ENCODE peak calls at places on chromosome 12, in nine cellular contexts. One of them, this sample, is unnamed.

GRCh38 chr12:122975790-122976647 is 975 bp downstream of the OGFOD2 start:
- DNase-seq in CD4-positive, alpha-beta T cell: no peak
- DNase-seq in brain microvascular endothelial cell: no peak
- DNase-seq in sigmoid colon: no peak
- DNase-seq in substantia nigra: no peak
- DNase-seq in tibial artery: peak
- DNase-seq in psoas muscle: no peak
- DNase-seq in neuronal stem cell: no peak
- DNase-seq in left ventricle myocardium inferior: no peak
- DNase-seq in this sample: no peak

GRCh38 chr12:72872488-72872887 is 600.3 kb downstream of the TRHDE start:
- DNase-seq in brain microvascular endothelial cell: no peak
- DNase-seq in sigmoid colon: no peak
- DNase-seq in tibial artery: no peak
- DNase-seq in left ventricle myocardium inferior: no peak
- DNase-seq in CD4-positive, alpha-beta T cell: no peak
- DNase-seq in substantia nigra: no peak
- DNase-seq in psoas muscle: no peak
- DNase-seq in neuronal stem cell: no peak
- DNase-seq in this sample: no peak

GRCh38 chr12:122295877-122296276 is 29.6 kb upstream of the VPS33A start:
- DNase-seq in psoas muscle: no peak
- DNase-seq in brain microvascular endothelial cell: no peak
- DNase-seq in left ventricle myocardium inferior: no peak
- DNase-seq in neuronal stem cell: no peak
- DNase-seq in sigmoid colon: no peak
- DNase-seq in CD4-positive, alpha-beta T cell: no peak
- DNase-seq in substantia nigra: no peak
- DNase-seq in tibial artery: no peak
- DNase-seq in this sample: no peak

GRCh38 chr12:459430-460258 is at the start of gene B4GALNT3:
- DNase-seq in tibial artery: peak
- DNase-seq in brain microvascular endothelial cell: no peak
- DNase-seq in substantia nigra: no peak
- DNase-seq in neuronal stem cell: peak
- DNase-seq in sigmoid colon: no peak
- DNase-seq in left ventricle myocardium inferior: peak
- DNase-seq in psoas muscle: peak
- DNase-seq in CD4-positive, alpha-beta T cell: peak
- DNase-seq in this sample: no peak

GRCh38 chr12:108333898-108334699 is 5.0 kb downstream of the CMKLR1 start:
- DNase-seq in neuronal stem cell: no peak
- DNase-seq in left ventricle myocardium inferior: no peak
- DNase-seq in tibial artery: peak
- DNase-seq in psoas muscle: no peak
- DNase-seq in sigmoid colon: peak
- DNase-seq in substantia nigra: no peak
- DNase-seq in CD4-positive, alpha-beta T cell: no peak
- DNase-seq in brain microvascular endothelial cell: peak
- DNase-seq in this sample: no peak

GRCh38 chr12:130685850-130686249 is 30.2 kb downstream of the RIMBP2 start:
- DNase-seq in sigmoid colon: no peak
- DNase-seq in brain microvascular endothelial cell: no peak
- DNase-seq in psoas muscle: no peak
- DNase-seq in CD4-positive, alpha-beta T cell: no peak
- DNase-seq in substantia nigra: no peak
- DNase-seq in left ventricle myocardium inferior: no peak
- DNase-seq in tibial artery: no peak
- DNase-seq in neuronal stem cell: no peak
- DNase-seq in this sample: no peak

GRCh38 chr12:60042835-60043234 is 447.0 kb downstream of the SLC16A7 start:
- DNase-seq in sigmoid colon: no peak
- DNase-seq in left ventricle myocardium inferior: no peak
- DNase-seq in CD4-positive, alpha-beta T cell: no peak
- DNase-seq in neuronal stem cell: no peak
- DNase-seq in tibial artery: no peak
- DNase-seq in brain microvascular endothelial cell: no peak
- DNase-seq in psoas muscle: no peak
- DNase-seq in substantia nigra: no peak
- DNase-seq in this sample: no peak

GRCh38 chr12:110176745-110177144 is 52.6 kb downstream of the IFT81 start:
- DNase-seq in left ventricle myocardium inferior: no peak
- DNase-seq in brain microvascular endothelial cell: peak
- DNase-seq in CD4-positive, alpha-beta T cell: no peak
- DNase-seq in substantia nigra: no peak
- DNase-seq in tibial artery: no peak
- DNase-seq in sigmoid colon: no peak
- DNase-seq in psoas muscle: no peak
- DNase-seq in neuronal stem cell: no peak
- DNase-seq in this sample: no peak

GRCh38 chr12:96258451-96258933 is 64.3 kb downstream of the ELK3 start:
- DNase-seq in left ventricle myocardium inferior: peak
- DNase-seq in psoas muscle: peak
- DNase-seq in CD4-positive, alpha-beta T cell: no peak
- DNase-seq in tibial artery: peak
- DNase-seq in brain microvascular endothelial cell: peak
- DNase-seq in sigmoid colon: no peak
- DNase-seq in neuronal stem cell: no peak
- DNase-seq in substantia nigra: no peak
- DNase-seq in this sample: no peak

GRCh38 chr12:2691340-2692111 is 103.2 kb upstream of the FKBP4 start:
- DNase-seq in left ventricle myocardium inferior: no peak
- DNase-seq in brain microvascular endothelial cell: no peak
- DNase-seq in substantia nigra: no peak
- DNase-seq in sigmoid colon: no peak
- DNase-seq in tibial artery: no peak
- DNase-seq in psoas muscle: no peak
- DNase-seq in neuronal stem cell: peak
- DNase-seq in CD4-positive, alpha-beta T cell: no peak
- DNase-seq in this sample: no peak

GRCh38 chr12:80241576-80242273 is 142.4 kb downstream of the OTOGL start:
- DNase-seq in substantia nigra: no peak
- DNase-seq in sigmoid colon: no peak
- DNase-seq in CD4-positive, alpha-beta T cell: no peak
- DNase-seq in left ventricle myocardium inferior: no peak
- DNase-seq in brain microvascular endothelial cell: peak
- DNase-seq in psoas muscle: no peak
- DNase-seq in tibial artery: no peak
- DNase-seq in neuronal stem cell: no peak
- DNase-seq in this sample: no peak

GRCh38 chr12:77742631-77743030 is 88.1 kb upstream of the NAV3 start:
- DNase-seq in CD4-positive, alpha-beta T cell: no peak
- DNase-seq in tibial artery: no peak
- DNase-seq in brain microvascular endothelial cell: no peak
- DNase-seq in psoas muscle: no peak
- DNase-seq in substantia nigra: no peak
- DNase-seq in left ventricle myocardium inferior: no peak
- DNase-seq in sigmoid colon: no peak
- DNase-seq in neuronal stem cell: no peak
- DNase-seq in this sample: no peak

GRCh38 chr12:6772729-6773661 is 675 bp downstream of the LAG3 start:
- DNase-seq in CD4-positive, alpha-beta T cell: no peak
- DNase-seq in tibial artery: no peak
- DNase-seq in psoas muscle: no peak
- DNase-seq in sigmoid colon: no peak
- DNase-seq in substantia nigra: no peak
- DNase-seq in brain microvascular endothelial cell: no peak
- DNase-seq in left ventricle myocardium inferior: no peak
- DNase-seq in neuronal stem cell: no peak
- DNase-seq in this sample: no peak

GRCh38 chr12:3821441-3821840 is 51.8 kb downstream of the PARP11 start:
- DNase-seq in psoas muscle: no peak
- DNase-seq in CD4-positive, alpha-beta T cell: no peak
- DNase-seq in tibial artery: no peak
- DNase-seq in brain microvascular endothelial cell: no peak
- DNase-seq in left ventricle myocardium inferior: no peak
- DNase-seq in sigmoid colon: no peak
- DNase-seq in neuronal stem cell: no peak
- DNase-seq in substantia nigra: no peak
- DNase-seq in this sample: no peak

GRCh38 chr12:89663577-89664357 is 44.9 kb downstream of the ATP2B1 start:
- DNase-seq in CD4-positive, alpha-beta T cell: no peak
- DNase-seq in psoas muscle: no peak
- DNase-seq in brain microvascular endothelial cell: peak
- DNase-seq in neuronal stem cell: no peak
- DNase-seq in sigmoid colon: no peak
- DNase-seq in substantia nigra: no peak
- DNase-seq in left ventricle myocardium inferior: no peak
- DNase-seq in tibial artery: no peak
- DNase-seq in this sample: no peak

DNA sequence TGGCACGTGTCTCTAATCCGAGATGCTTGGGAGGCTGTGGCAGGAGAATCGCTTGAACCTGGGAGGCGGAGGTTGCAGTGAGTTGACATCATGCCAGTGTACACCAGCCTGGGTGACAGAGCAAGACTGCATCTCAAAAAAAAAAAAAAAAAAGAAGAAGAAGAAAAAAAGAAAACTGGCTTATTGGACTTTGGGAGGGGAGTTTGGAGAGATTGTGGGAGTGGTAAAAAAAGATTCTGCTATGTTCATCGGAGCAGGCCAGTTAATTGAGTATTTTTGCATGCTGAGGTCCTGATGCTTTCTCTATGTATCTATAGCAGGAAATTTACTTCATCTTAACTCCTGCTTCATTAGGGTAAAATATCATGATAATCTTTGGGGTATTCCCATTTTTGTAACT is 11.6 kb downstream of the CNOT2 start:
- DNase-seq in neuronal stem cell: no peak
- DNase-seq in brain microvascular endothelial cell: no peak
- DNase-seq in psoas muscle: no peak
- DNase-seq in left ventricle myocardium inferior: no peak
- DNase-seq in sigmoid colon: no peak
- DNase-seq in tibial artery: no peak
- DNase-seq in CD4-positive, alpha-beta T cell: no peak
- DNase-seq in substantia nigra: no peak
- DNase-seq in this sample: no peak
- H3K27ac ChIP-seq in neuronal stem cell: no peak
- H3K27ac ChIP-seq in brain microvascular endothelial cell: peak
- H3K27ac ChIP-seq in psoas muscle: peak
- H3K27ac ChIP-seq in left ventricle myocardium inferior: no peak
- H3K27ac ChIP-seq in sigmoid colon: peak
- H3K27ac ChIP-seq in tibial artery: peak
- H3K27ac ChIP-seq in CD4-positive, alpha-beta T cell: no peak
- H3K27ac ChIP-seq in substantia nigra: no peak
- H3K27ac ChIP-seq in this sample: peak

GRCh38 chr12:120136093-120136770 is 19.7 kb upstream of the RAB35 start:
- DNase-seq in substantia nigra: no peak
- DNase-seq in sigmoid colon: no peak
- DNase-seq in left ventricle myocardium inferior: no peak
- DNase-seq in brain microvascular endothelial cell: no peak
- DNase-seq in psoas muscle: no peak
- DNase-seq in CD4-positive, alpha-beta T cell: no peak
- DNase-seq in neuronal stem cell: no peak
- DNase-seq in tibial artery: no peak
- DNase-seq in this sample: no peak
- H3K27ac ChIP-seq in substantia nigra: no peak
- H3K27ac ChIP-seq in sigmoid colon: no peak
- H3K27ac ChIP-seq in left ventricle myocardium inferior: peak
- H3K27ac ChIP-seq in brain microvascular endothelial cell: no peak
- H3K27ac ChIP-seq in psoas muscle: no peak
- H3K27ac ChIP-seq in CD4-positive, alpha-beta T cell: no peak
- H3K27ac ChIP-seq in neuronal stem cell: no peak
- H3K27ac ChIP-seq in tibial artery: no peak
- H3K27ac ChIP-seq in this sample: no peak

GRCh38 chr12:42468853-42469252 is 120.7 kb downstream of the PRICKLE1 start:
- DNase-seq in tibial artery: no peak
- DNase-seq in brain microvascular endothelial cell: no peak
- DNase-seq in psoas muscle: no peak
- DNase-seq in substantia nigra: no peak
- DNase-seq in sigmoid colon: no peak
- DNase-seq in CD4-positive, alpha-beta T cell: no peak
- DNase-seq in left ventricle myocardium inferior: no peak
- DNase-seq in neuronal stem cell: no peak
- DNase-seq in this sample: no peak
- H3K27ac ChIP-seq in tibial artery: no peak
- H3K27ac ChIP-seq in brain microvascular endothelial cell: no peak
- H3K27ac ChIP-seq in psoas muscle: no peak
- H3K27ac ChIP-seq in substantia nigra: no peak
- H3K27ac ChIP-seq in sigmoid colon: no peak
- H3K27ac ChIP-seq in CD4-positive, alpha-beta T cell: no peak
- H3K27ac ChIP-seq in left ventricle myocardium inferior: peak
- H3K27ac ChIP-seq in neuronal stem cell: peak
- H3K27ac ChIP-seq in this sample: no peak

GRCh38 chr12:51874013-51874412 is 13.9 kb upstream of the ANKRD33 start:
- DNase-seq in tibial artery: no peak
- DNase-seq in brain microvascular endothelial cell: no peak
- DNase-seq in sigmoid colon: no peak
- DNase-seq in substantia nigra: no peak
- DNase-seq in left ventricle myocardium inferior: no peak
- DNase-seq in CD4-positive, alpha-beta T cell: no peak
- DNase-seq in psoas muscle: no peak
- DNase-seq in neuronal stem cell: no peak
- DNase-seq in this sample: no peak

GRCh38 chr12:51872689-51872981 is 15.3 kb upstream of the ANKRD33 start:
- DNase-seq in tibial artery: no peak
- DNase-seq in left ventricle myocardium inferior: no peak
- DNase-seq in CD4-positive, alpha-beta T cell: no peak
- DNase-seq in neuronal stem cell: no peak
- DNase-seq in substantia nigra: no peak
- DNase-seq in brain microvascular endothelial cell: no peak
- DNase-seq in psoas muscle: no peak
- DNase-seq in sigmoid colon: no peak
- DNase-seq in this sample: no peak

GRCh38 chr12:51873251-51873994 is 14.5 kb upstream of the ANKRD33 start:
- DNase-seq in neuronal stem cell: no peak
- DNase-seq in brain microvascular endothelial cell: no peak
- DNase-seq in CD4-positive, alpha-beta T cell: no peak
- DNase-seq in substantia nigra: no peak
- DNase-seq in left ventricle myocardium inferior: no peak
- DNase-seq in sigmoid colon: no peak
- DNase-seq in psoas muscle: no peak
- DNase-seq in tibial artery: no peak
- DNase-seq in this sample: no peak

GRCh38 chr12:51871126-51871525 is 16.8 kb upstream of the ANKRD33 start:
- DNase-seq in neuronal stem cell: no peak
- DNase-seq in tibial artery: no peak
- DNase-seq in CD4-positive, alpha-beta T cell: no peak
- DNase-seq in sigmoid colon: no peak
- DNase-seq in left ventricle myocardium inferior: peak
- DNase-seq in brain microvascular endothelial cell: no peak
- DNase-seq in psoas muscle: peak
- DNase-seq in substantia nigra: no peak
- DNase-seq in this sample: no peak

DNA sequence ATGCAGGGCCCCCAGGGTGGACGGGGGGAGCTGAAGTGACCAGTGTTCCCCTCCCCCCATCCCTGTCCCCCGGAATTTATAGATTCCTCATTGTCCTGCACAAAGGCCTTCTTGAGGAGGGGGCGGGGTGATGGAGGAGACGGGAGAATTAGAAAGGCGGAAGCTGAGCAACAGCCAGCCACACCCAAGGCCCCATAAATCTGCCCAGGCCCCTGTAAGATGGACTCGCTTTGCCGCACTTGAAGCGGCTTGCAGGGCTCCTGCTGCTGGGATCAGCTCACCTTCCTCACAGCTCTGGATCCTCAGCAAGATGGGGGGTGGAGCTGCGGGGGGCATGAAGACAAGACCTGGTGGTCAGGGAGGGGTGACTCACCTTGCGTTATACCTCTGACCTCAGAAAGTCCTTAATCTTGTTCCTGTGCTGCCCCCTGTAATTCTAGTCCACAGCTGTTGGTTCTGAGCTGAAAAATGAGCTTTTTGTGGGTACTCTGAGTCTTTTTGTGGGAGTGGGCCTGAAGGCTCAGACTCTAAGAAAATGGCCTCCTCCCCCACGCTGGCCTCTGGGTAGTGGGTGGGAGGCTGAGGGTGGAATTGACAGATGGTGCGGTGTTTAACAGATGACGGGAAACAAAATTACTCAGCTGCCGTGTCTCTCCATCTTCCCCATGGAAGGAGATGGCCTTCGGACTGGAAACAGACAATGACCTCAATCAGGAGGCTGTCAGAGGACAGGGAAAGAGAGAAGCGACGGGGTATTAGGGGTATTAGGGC is 15.8 kb upstream of the ANKRD33 start:
- DNase-seq in sigmoid colon: no peak
- DNase-seq in substantia nigra: no peak
- DNase-seq in brain microvascular endothelial cell: no peak
- DNase-seq in CD4-positive, alpha-beta T cell: no peak
- DNase-seq in tibial artery: no peak
- DNase-seq in psoas muscle: no peak
- DNase-seq in neuronal stem cell: no peak
- DNase-seq in left ventricle myocardium inferior: no peak
- DNase-seq in this sample: no peak
- H3K27ac ChIP-seq in sigmoid colon: no peak
- H3K27ac ChIP-seq in substantia nigra: no peak
- H3K27ac ChIP-seq in brain microvascular endothelial cell: no peak
- H3K27ac ChIP-seq in CD4-positive, alpha-beta T cell: no peak
- H3K27ac ChIP-seq in tibial artery: no peak
- H3K27ac ChIP-seq in psoas muscle: no peak
- H3K27ac ChIP-seq in neuronal stem cell: no peak
- H3K27ac ChIP-seq in left ventricle myocardium inferior: no peak
- H3K27ac ChIP-seq in this sample: no peak

This sample was measured in caudate nucleus.